ENCODE peak calls at places on chromosomes 3 and 15, in ten cellular contexts. One of them, this sample, is unnamed.

GRCh38 chr15:73388256-73388781 is 19.6 kb upstream of the HCN4 start:
- DNase-seq in colonic mucosa: no peak
- DNase-seq in heart left ventricle: no peak
- DNase-seq in cardiac muscle cell: peak
- DNase-seq in activated naive CD8-positive, alpha-beta T cell treated with anti-CD3 and anti-CD28 coated beads, Interleukin-2, amount 50 U/mL, for 24 hours: no peak
- DNase-seq in HTR-8/SVneo: peak
- DNase-seq in left ventricle myocardium superior: peak
- DNase-seq in H7: peak
- DNase-seq in left cardiac atrium: no peak
- DNase-seq in AG09319: no peak
- DNase-seq in this sample: peak

GRCh38 chr3:88302003-88302393 is 152.2 kb downstream of the C3orf38 start:
- DNase-seq in AG09319: no peak
- DNase-seq in heart left ventricle: no peak
- DNase-seq in HTR-8/SVneo: no peak
- DNase-seq in left ventricle myocardium superior: no peak
- DNase-seq in activated naive CD8-positive, alpha-beta T cell treated with anti-CD3 and anti-CD28 coated beads, Interleukin-2, amount 50 U/mL, for 24 hours: no peak
- DNase-seq in H7: no peak
- DNase-seq in cardiac muscle cell: no peak
- DNase-seq in colonic mucosa: no peak
- DNase-seq in left cardiac atrium: no peak
- DNase-seq in this sample: no peak

GRCh38 chr15:44194397-44195150 is 497 bp downstream of the FRMD5 start:
- DNase-seq in AG09319: no peak
- DNase-seq in left ventricle myocardium superior: no peak
- DNase-seq in left cardiac atrium: peak
- DNase-seq in activated naive CD8-positive, alpha-beta T cell treated with anti-CD3 and anti-CD28 coated beads, Interleukin-2, amount 50 U/mL, for 24 hours: peak
- DNase-seq in cardiac muscle cell: peak
- DNase-seq in H7: no peak
- DNase-seq in heart left ventricle: peak
- DNase-seq in HTR-8/SVneo: peak
- DNase-seq in colonic mucosa: peak
- DNase-seq in this sample: peak

GRCh38 chr3:47540281-47540680 is 26.8 kb upstream of the ELP6 start:
- DNase-seq in colonic mucosa: no peak
- DNase-seq in left ventricle myocardium superior: no peak
- DNase-seq in cardiac muscle cell: no peak
- DNase-seq in activated naive CD8-positive, alpha-beta T cell treated with anti-CD3 and anti-CD28 coated beads, Interleukin-2, amount 50 U/mL, for 24 hours: no peak
- DNase-seq in left cardiac atrium: no peak
- DNase-seq in AG09319: no peak
- DNase-seq in HTR-8/SVneo: no peak
- DNase-seq in H7: no peak
- DNase-seq in heart left ventricle: no peak
- DNase-seq in this sample: no peak

GRCh38 chr3:36060950-36061349 is 319.4 kb upstream of the STAC start:
- DNase-seq in left cardiac atrium: no peak
- DNase-seq in activated naive CD8-positive, alpha-beta T cell treated with anti-CD3 and anti-CD28 coated beads, Interleukin-2, amount 50 U/mL, for 24 hours: no peak
- DNase-seq in left ventricle myocardium superior: no peak
- DNase-seq in colonic mucosa: no peak
- DNase-seq in cardiac muscle cell: no peak
- DNase-seq in AG09319: no peak
- DNase-seq in HTR-8/SVneo: no peak
- DNase-seq in heart left ventricle: no peak
- DNase-seq in H7: no peak
- DNase-seq in this sample: no peak

GRCh38 chr15:56817266-56817665 is 84.0 kb upstream of the ZNF280D start:
- DNase-seq in activated naive CD8-positive, alpha-beta T cell treated with anti-CD3 and anti-CD28 coated beads, Interleukin-2, amount 50 U/mL, for 24 hours: no peak
- DNase-seq in left cardiac atrium: no peak
- DNase-seq in cardiac muscle cell: no peak
- DNase-seq in AG09319: no peak
- DNase-seq in colonic mucosa: no peak
- DNase-seq in heart left ventricle: no peak
- DNase-seq in H7: no peak
- DNase-seq in left ventricle myocardium superior: no peak
- DNase-seq in HTR-8/SVneo: no peak
- DNase-seq in this sample: no peak

GRCh38 chr15:90463381-90463780 is 66.3 kb upstream of the CRTC3 start:
- DNase-seq in cardiac muscle cell: no peak
- DNase-seq in activated naive CD8-positive, alpha-beta T cell treated with anti-CD3 and anti-CD28 coated beads, Interleukin-2, amount 50 U/mL, for 24 hours: no peak
- DNase-seq in heart left ventricle: peak
- DNase-seq in AG09319: no peak
- DNase-seq in colonic mucosa: no peak
- DNase-seq in H7: no peak
- DNase-seq in left ventricle myocardium superior: no peak
- DNase-seq in left cardiac atrium: no peak
- DNase-seq in HTR-8/SVneo: no peak
- DNase-seq in this sample: no peak

GRCh38 chr3:45434996-45435395 is 46.6 kb downstream of the LARS2 start:
- DNase-seq in activated naive CD8-positive, alpha-beta T cell treated with anti-CD3 and anti-CD28 coated beads, Interleukin-2, amount 50 U/mL, for 24 hours: no peak
- DNase-seq in HTR-8/SVneo: no peak
- DNase-seq in AG09319: no peak
- DNase-seq in colonic mucosa: no peak
- DNase-seq in left cardiac atrium: no peak
- DNase-seq in left ventricle myocardium superior: no peak
- DNase-seq in heart left ventricle: no peak
- DNase-seq in cardiac muscle cell: no peak
- DNase-seq in H7: no peak
- DNase-seq in this sample: no peak

GRCh38 chr15:39701988-39702387 is 80.7 kb downstream of the FSIP1 start:
- DNase-seq in H7: no peak
- DNase-seq in AG09319: no peak
- DNase-seq in activated naive CD8-positive, alpha-beta T cell treated with anti-CD3 and anti-CD28 coated beads, Interleukin-2, amount 50 U/mL, for 24 hours: no peak
- DNase-seq in left ventricle myocardium superior: no peak
- DNase-seq in HTR-8/SVneo: no peak
- DNase-seq in heart left ventricle: no peak
- DNase-seq in left cardiac atrium: no peak
- DNase-seq in colonic mucosa: no peak
- DNase-seq in cardiac muscle cell: no peak
- DNase-seq in this sample: no peak

GRCh38 chr3:171753665-171754408 is 56.4 kb downstream of the PLD1 start:
- DNase-seq in left ventricle myocardium superior: no peak
- DNase-seq in cardiac muscle cell: no peak
- DNase-seq in HTR-8/SVneo: no peak
- DNase-seq in left cardiac atrium: no peak
- DNase-seq in heart left ventricle: no peak
- DNase-seq in AG09319: peak
- DNase-seq in H7: no peak
- DNase-seq in activated naive CD8-positive, alpha-beta T cell treated with anti-CD3 and anti-CD28 coated beads, Interleukin-2, amount 50 U/mL, for 24 hours: no peak
- DNase-seq in colonic mucosa: no peak
- DNase-seq in this sample: no peak

GRCh38 chr3:53813229-53813628 is 33.0 kb downstream of the CHDH start:
- DNase-seq in left cardiac atrium: no peak
- DNase-seq in activated naive CD8-positive, alpha-beta T cell treated with anti-CD3 and anti-CD28 coated beads, Interleukin-2, amount 50 U/mL, for 24 hours: no peak
- DNase-seq in heart left ventricle: no peak
- DNase-seq in HTR-8/SVneo: no peak
- DNase-seq in left ventricle myocardium superior: no peak
- DNase-seq in AG09319: no peak
- DNase-seq in colonic mucosa: no peak
- DNase-seq in H7: no peak
- DNase-seq in cardiac muscle cell: no peak
- DNase-seq in this sample: no peak

GRCh38 chr15:87597346-87598052 is 659.0 kb downstream of the NTRK3 start:
- DNase-seq in HTR-8/SVneo: no peak
- DNase-seq in left ventricle myocardium superior: no peak
- DNase-seq in H7: no peak
- DNase-seq in activated naive CD8-positive, alpha-beta T cell treated with anti-CD3 and anti-CD28 coated beads, Interleukin-2, amount 50 U/mL, for 24 hours: no peak
- DNase-seq in left cardiac atrium: no peak
- DNase-seq in colonic mucosa: no peak
- DNase-seq in heart left ventricle: no peak
- DNase-seq in cardiac muscle cell: no peak
- DNase-seq in AG09319: no peak
- DNase-seq in this sample: no peak

This sample was measured in Calu3.